ENCODE peak calls at places on chromosomes 7 and 10, in eight cellular contexts. U, F, X, L, N, E, H and D are unnamed samples.
A peak's percentile ranks its signal among the peaks of the same experiment; 100 is the strongest.

GRCh38 chr7:101896312-101896711 is 78.9 kb downstream of the CUX1 start:
- DNase-seq in L (no peak), H (no peak), N (no peak), F (no peak), E (no peak), U (no peak), X (no peak), D (no peak)

GRCh38 chr7:130367088-130367755 is 13.1 kb upstream of the CPA1 start:
- DNase-seq in X (no peak), N (no peak), L (no peak), U (no peak), E (no peak), F (no peak), H (no peak), D (no peak)

GRCh38 chr7:120260111-120260510 is 12.9 kb upstream of the KCND2 start:
- DNase-seq in U (no peak), F (no peak), E (no peak), X (no peak), H (no peak), N (no peak), L (no peak), D (no peak)

GRCh38 chr10:5555881-5556280 is 31.1 kb downstream of the CALML3 start:
- DNase-seq in U (no peak), E (no peak), F (no peak), X (no peak), N (no peak), L (no peak), H (peak; percentile 14), D (no peak)

GRCh38 chr7:1650363-1651030 is 19.6 kb upstream of the ELFN1 start:
- DNase-seq in H (peak; percentile 58), L (no peak), X (peak; percentile 52), U (no peak), E (no peak), N (no peak), F (no peak), D (no peak)

GRCh38 chr10:74460812-74461211 is 309.8 kb downstream of the ADK start:
- DNase-seq in H (no peak), L (no peak), X (no peak), N (peak; percentile 10), U (no peak), E (no peak), F (no peak), D (peak; percentile 32)

GRCh38 chr10:103578782-103579382 is 85.4 kb downstream of the NEURL1 start:
- DNase-seq in X (no peak), F (peak; percentile 63), L (no peak), E (no peak), U (no peak), N (no peak), H (no peak), D (no peak)

GRCh38 chr10:55742487-55742886 is 618.6 kb downstream of the ZWINT start:
- DNase-seq in X (no peak), F (no peak), E (no peak), U (no peak), L (no peak), N (no peak), H (no peak), D (no peak)

GRCh38 chr7:128053023-128053422 is 21.8 kb upstream of the LRRC4 start:
- DNase-seq in H (no peak), E (no peak), L (peak; percentile 56), X (peak; percentile 56), U (no peak), F (no peak), N (peak; percentile 35), D (no peak)

GRCh38 chr7:106772655-106773108 is 92.4 kb upstream of the PIK3CG start:
- DNase-seq in U (peak; percentile 58), N (peak; percentile 79), L (peak; percentile 83), E (peak; percentile 74), F (no peak), H (no peak), X (no peak), D (peak; percentile 88)

GRCh38 chr10:130816116-130816901 is 495.2 kb downstream of the TCERG1L start:
- DNase-seq in H (no peak), N (no peak), E (no peak), U (no peak), F (no peak), X (no peak), L (no peak), D (no peak)

GRCh38 chr7:9625953-9626352 is 1192.5 kb downstream of the NXPH1 start:
- DNase-seq in F (no peak), N (no peak), X (no peak), H (no peak), E (no peak), U (no peak), L (no peak), D (no peak)
- TF ChIP-seq CTCF in F (no peak), N (no peak), X (no peak), H (no peak), E (no peak), U (no peak), L (no peak), D (no peak)

DNA sequence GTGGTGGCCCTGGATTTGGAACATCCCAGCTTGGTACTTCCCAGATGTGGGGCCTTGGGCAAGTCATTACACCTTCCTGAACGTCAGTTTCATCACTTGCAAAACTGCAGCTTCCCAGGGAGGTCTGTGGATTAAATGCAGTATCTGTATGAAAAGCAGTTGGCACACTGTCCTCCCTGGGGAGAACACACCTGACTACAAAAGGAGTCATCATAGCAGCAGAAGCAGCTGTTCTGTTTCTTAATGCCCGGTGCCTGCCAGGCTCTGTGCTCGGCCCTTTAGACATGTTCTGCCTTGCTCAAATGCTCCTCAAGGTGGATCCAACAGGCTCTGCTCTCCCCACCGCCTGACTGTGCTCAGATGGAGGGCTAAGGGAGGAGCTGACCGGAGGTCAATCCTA is 31.0 kb downstream of the CDCA7L start:
- DNase-seq in H (no peak), F (no peak), X (no peak), N (no peak), E (no peak), L (no peak), U (no peak), D (no peak)
- TF ChIP-seq CTCF in H (no peak), F (no peak), X (no peak), N (no peak), E (no peak), L (no peak), U (no peak), D (no peak)

GRCh38 chr7:110442386-110442837 is 648.5 kb upstream of the LRRN3 start:
- DNase-seq in H (no peak), X (peak; percentile 81), F (no peak), L (no peak), E (peak; percentile 56), U (no peak), N (peak; percentile 15), D (peak; percentile 20)
- TF ChIP-seq CTCF in H (peak; percentile 25), X (peak; percentile 44), F (peak; percentile 10), L (no peak), E (peak; percentile 83), U (peak; percentile 50), N (peak; percentile 44), D (peak; percentile 60)

DNA sequence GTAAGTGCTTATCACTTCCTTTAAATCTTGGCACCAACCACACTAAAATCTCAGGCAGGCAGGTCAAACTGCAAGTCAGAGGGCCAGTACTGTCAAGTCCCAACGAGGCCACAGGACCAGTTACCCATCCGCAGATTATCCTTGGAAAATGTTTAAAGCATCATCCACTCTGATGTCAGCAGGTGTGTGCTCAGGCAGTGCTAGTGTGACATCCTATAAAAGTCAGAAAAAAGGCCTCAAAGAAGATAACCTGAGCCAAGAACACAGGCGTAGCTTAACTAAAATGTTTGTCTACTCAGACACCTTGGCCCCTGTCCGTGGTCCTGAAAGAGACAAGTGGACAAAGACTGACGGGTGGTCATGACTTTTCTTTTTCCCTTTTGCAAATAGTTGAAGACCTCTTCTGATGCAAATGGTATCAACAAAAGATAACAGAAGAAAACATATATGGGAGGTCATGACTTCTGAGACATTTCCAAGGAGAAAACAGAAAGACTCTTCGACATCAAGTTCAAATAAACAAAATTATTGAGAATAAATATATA is 309.3 kb downstream of the KCNMA1 start:
- DNase-seq in H (no peak), X (no peak), N (peak; percentile 45), U (no peak), L (peak; percentile 48), F (no peak), E (no peak), D (no peak)
- TF ChIP-seq CTCF in H (no peak), X (no peak), N (no peak), U (no peak), L (no peak), F (no peak), E (no peak), D (no peak)

GRCh38 chr10:116001976-116002375 is 271.0 kb downstream of the GFRA1 start:
- DNase-seq in N (no peak), U (no peak), F (no peak), X (no peak), L (no peak), E (no peak), H (no peak), D (no peak)
- TF ChIP-seq CTCF in N (no peak), U (no peak), F (no peak), X (no peak), L (no peak), E (no peak), H (no peak), D (no peak)

DNA sequence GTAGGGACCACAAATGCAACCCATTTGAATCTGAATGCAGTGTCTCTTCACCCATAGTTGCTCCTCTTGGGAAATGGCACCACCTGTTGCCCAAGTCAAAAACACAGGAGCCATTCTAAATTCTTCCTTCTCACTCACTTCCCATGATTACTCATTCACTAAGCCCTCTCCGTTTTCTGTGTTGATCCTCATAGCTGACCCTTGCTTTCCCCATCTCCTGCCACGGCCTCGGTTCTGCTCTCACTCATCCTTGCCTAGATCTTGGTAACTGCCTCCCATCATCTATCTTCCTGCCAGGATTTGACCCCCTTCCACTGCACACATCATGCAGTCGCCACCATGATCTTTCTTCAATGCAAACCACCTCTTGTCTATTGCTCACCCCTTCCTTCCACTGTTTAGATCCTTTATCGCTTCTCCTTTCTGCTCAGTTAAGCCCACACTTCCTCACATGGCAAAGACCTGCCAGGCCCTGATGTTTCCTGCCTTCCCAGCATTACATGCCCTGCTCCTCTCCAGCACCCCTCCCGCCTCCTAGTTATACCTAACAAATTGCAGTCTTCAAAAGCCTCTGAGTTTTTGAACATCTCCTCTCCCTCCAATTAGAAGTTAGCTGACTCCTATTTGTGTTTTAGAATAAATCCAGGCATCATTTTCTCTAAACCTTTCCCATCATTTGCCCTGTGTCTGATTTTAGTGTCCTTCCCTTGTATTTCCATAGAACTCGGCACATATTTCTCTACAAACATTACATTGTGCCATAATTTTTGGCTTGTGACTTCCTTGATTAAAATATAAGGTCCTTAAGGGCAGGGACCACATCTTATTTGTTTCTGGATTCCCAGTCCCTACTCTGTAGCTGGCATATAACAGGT is 19.2 kb upstream of the CPN1 start:
- DNase-seq in N (peak; percentile 40), X (no peak), F (no peak), E (peak; percentile 63), U (no peak), L (peak; percentile 41), H (no peak), D (no peak)
- TF ChIP-seq CTCF in N (peak; percentile 32), X (peak; percentile 40), F (no peak), E (peak; percentile 71), U (no peak), L (peak; percentile 27), H (no peak), D (peak; percentile 28)

GRCh38 chr7:40726559-40726958 is 591.8 kb downstream of the SUGCT start:
- DNase-seq in L (no peak), F (no peak), H (no peak), E (no peak), N (no peak), X (no peak), U (no peak), D (no peak)
- TF ChIP-seq CTCF in L (no peak), F (no peak), H (no peak), E (no peak), N (no peak), X (no peak), U (no peak), D (no peak)